ENCODE peak calls at places on chromosomes 3 and 15, in seven cellular contexts. R is EL, O is germinal center, L is posterior vena cava, X is H9, Z is Caco-2, B is caudate nucleus. F is an unnamed sample.

GRCh38 chr3:196414469-196414868 is 17.8 kb downstream of the UBXN7 start:
- DNase-seq in B (no peak), L (no peak), Z (no peak), O (no peak), X (no peak), R (peak), F (no peak)

GRCh38 chr3:13105851-13106250 is 32.6 kb upstream of the IQSEC1 start:
- DNase-seq in Z (peak), X (no peak), R (no peak), O (no peak), L (peak), B (no peak), F (no peak)

GRCh38 chr3:123719785-123720531 is 135.1 kb upstream of the HACD2 start:
- DNase-seq in Z (no peak), O (no peak), B (no peak), X (no peak), R (no peak), L (peak), F (no peak)

GRCh38 chr3:62718011-62718410 is 157.2 kb downstream of the CADPS start:
- DNase-seq in L (no peak), O (no peak), X (no peak), Z (no peak), B (no peak), R (no peak), F (no peak)

GRCh38 chr3:184441202-184441900 is 61.5 kb downstream of the CHRD start:
- DNase-seq in O (no peak), X (no peak), B (no peak), Z (no peak), L (no peak), R (no peak), F (no peak)

GRCh38 chr3:69329897-69330296 is 56.0 kb downstream of the FRMD4B start:
- DNase-seq in L (no peak), R (peak), O (no peak), B (no peak), Z (no peak), X (no peak), F (no peak)

GRCh38 chr3:125357032-125357658 is 18.0 kb downstream of the ZNF148 start:
- DNase-seq in Z (no peak), X (peak), B (peak), L (peak), R (peak), O (peak), F (no peak)

GRCh38 chr15:45642203-45642932 is 7.5 kb downstream of the SQOR start:
- DNase-seq in X (no peak), R (peak), L (peak), O (no peak), B (no peak), Z (no peak), F (no peak)

GRCh38 chr3:128319741-128320141 is 146.9 kb downstream of the DNAJB8 start:
- DNase-seq in Z (no peak), L (peak), X (peak), B (no peak), R (no peak), O (no peak), F (no peak)

GRCh38 chr3:43017593-43018195 is 38.6 kb downstream of the GASK1A start:
- DNase-seq in B (no peak), R (no peak), L (no peak), O (no peak), X (no peak), Z (no peak), F (no peak)

GRCh38 chr3:61181874-61182273 is 69.4 kb downstream of the FHIT start:
- DNase-seq in L (no peak), X (no peak), R (peak), O (no peak), B (no peak), Z (no peak), F (no peak)

GRCh38 chr3:184344579-184345350 is 7.4 kb downstream of the FAM131A start:
- DNase-seq in R (no peak), O (no peak), L (no peak), X (no peak), Z (no peak), B (no peak), F (no peak)

GRCh38 chr3:14488286-14489036 is 51.7 kb downstream of the GRIP2 start:
- DNase-seq in X (no peak), L (peak), B (peak), R (no peak), Z (no peak), O (no peak), F (no peak)

GRCh38 chr15:88894348-88894818 is 961 bp downstream of the HAPLN3 start:
- DNase-seq in Z (no peak), R (no peak), O (peak), B (peak), L (peak), X (peak), F (no peak)

GRCh38 chr3:135348698-135349097 is 553.6 kb downstream of the EPHB1 start:
- DNase-seq in X (no peak), O (no peak), B (no peak), Z (no peak), L (no peak), R (no peak), F (no peak)

GRCh38 chr3:116064646-116065045 is 380.6 kb downstream of the LSAMP start:
- DNase-seq in O (no peak), L (no peak), X (no peak), R (peak), Z (no peak), B (no peak), F (no peak)

GRCh38 chr15:63019539-63020109 is 22.9 kb upstream of the TPM1 start:
- DNase-seq in R (peak), O (no peak), B (no peak), L (no peak), Z (no peak), X (peak), F (no peak)

GRCh38 chr3:173983353-173983752 is 585.8 kb downstream of the NLGN1 start:
- DNase-seq in O (no peak), X (no peak), Z (no peak), L (no peak), R (peak), B (no peak), F (no peak)

GRCh38 chr15:63920504-63921178 is 86.9 kb upstream of the HERC1 start:
- DNase-seq in R (no peak), B (no peak), O (no peak), X (no peak), Z (no peak), L (peak), F (no peak)

GRCh38 chr3:170508876-170509275 is 77.0 kb downstream of the SLC7A14 start:
- DNase-seq in R (no peak), B (no peak), Z (no peak), X (no peak), O (no peak), L (no peak), F (no peak)

GRCh38 chr3:13191016-13191415 is 117.8 kb upstream of the IQSEC1 start:
- DNase-seq in X (no peak), L (peak), R (no peak), O (no peak), Z (no peak), B (no peak), F (no peak)

GRCh38 chr3:185824467-185825378 is at the start of gene IGF2BP2:
- DNase-seq in L (peak), B (no peak), O (peak), Z (peak), R (peak), X (peak), F (no peak)

GRCh38 chr15:38226867-38227266 is 25.8 kb upstream of the SPRED1 start:
- DNase-seq in L (no peak), X (no peak), O (no peak), B (peak), Z (no peak), R (peak), F (no peak)

GRCh38 chr15:49282366-49282765 is 112.3 kb downstream of the GALK2 start:
- DNase-seq in X (no peak), O (no peak), B (no peak), Z (no peak), R (peak), L (no peak), F (no peak)

GRCh38 chr3:106839576-106840280 is 537.5 kb upstream of the CCDC54 start:
- DNase-seq in R (no peak), L (no peak), Z (no peak), X (no peak), B (no peak), O (no peak), F (no peak)

GRCh38 chr3:79973482-79973881 is 205.7 kb upstream of the ROBO1 start:
- DNase-seq in O (no peak), L (no peak), B (no peak), Z (no peak), X (no peak), R (no peak), F (no peak)

GRCh38 chr3:121985841-121986240 is 36.2 kb downstream of the ILDR1 start:
- DNase-seq in Z (no peak), X (no peak), B (no peak), O (no peak), R (no peak), L (no peak), F (no peak)